ENCODE peak calls at places on chromosomes 13 and 19, in eight cellular contexts. L is HCT116, D is mammary epithelial cell, V is fibroblast of the aortic adventitia, X is endodermal cell, B is omental fat pad, W is left ventricle myocardium inferior, I is cardiac muscle cell. N is an unnamed sample.

GRCh38 chr19:21940684-21941083 is 70.1 kb downstream of the ZNF208 start:
- DNase-seq in I (no peak), L (no peak), V (no peak), B (no peak), D (no peak), W (no peak), X (no peak), N (no peak)

GRCh38 chr13:103772576-103772975 is 706.4 kb upstream of the SLC10A2 start:
- DNase-seq in D (no peak), V (no peak), L (no peak), W (no peak), B (no peak), I (no peak), X (peak; percentile 51), N (no peak)

GRCh38 chr13:98390086-98390697 is 186.7 kb downstream of the STK24 start:
- DNase-seq in X (peak; percentile 57), L (no peak), B (no peak), I (peak; percentile 76), W (no peak), V (peak; percentile 28), D (no peak), N (no peak)

GRCh38 chr19:1424182-1424955 is 13.8 kb upstream of the RPS15 start:
- DNase-seq in B (no peak), W (no peak), X (no peak), D (no peak), V (no peak), I (no peak), L (no peak), N (no peak)

GRCh38 chr13:45728759-45729158 is 26.6 kb downstream of the CBY2 start:
- DNase-seq in L (peak; percentile 45), D (no peak), W (no peak), X (peak; percentile 88), B (no peak), V (no peak), I (peak; percentile 7), N (peak; percentile 21)

GRCh38 chr19:38667552-38668205 is 20.2 kb downstream of the ACTN4 start:
- DNase-seq in I (no peak), B (no peak), V (peak; percentile 62), W (no peak), X (no peak), D (no peak), L (no peak), N (no peak)

GRCh38 chr13:105598551-105598950 is 936.9 kb downstream of the EFNB2 start:
- DNase-seq in X (no peak), V (peak; percentile 21), L (no peak), I (peak; percentile 29), D (peak; percentile 8), B (no peak), W (no peak), N (no peak)

GRCh38 chr13:20160346-20161274 is at the start of gene GJA3:
- DNase-seq in I (peak; percentile 22), D (peak; percentile 60), V (no peak), L (no peak), W (peak; percentile 64), B (no peak), X (peak; percentile 85), N (no peak)

GRCh38 chr13:45750566-45750965 is 48.4 kb downstream of the CBY2 start:
- DNase-seq in V (no peak), W (no peak), L (no peak), X (no peak), D (no peak), B (no peak), I (no peak), N (no peak)

GRCh38 chr13:23673354-23673753 is 103.1 kb downstream of the TNFRSF19 start:
- DNase-seq in X (no peak), L (no peak), I (peak; percentile 81), B (no peak), V (peak; percentile 95), D (peak; percentile 46), W (no peak), N (no peak)

GRCh38 chr13:106155411-106155810 is 380.1 kb downstream of the EFNB2 start:
- DNase-seq in V (no peak), B (no peak), I (no peak), W (no peak), X (no peak), D (peak; percentile 87), L (no peak), N (no peak)

GRCh38 chr13:100513171-100513570 is 75.4 kb downstream of the GGACT start:
- DNase-seq in D (no peak), I (no peak), V (no peak), B (no peak), L (no peak), W (no peak), X (no peak), N (no peak)

GRCh38 chr19:40650749-40651305 is 39.6 kb downstream of the NUMBL start:
- DNase-seq in D (no peak), L (no peak), I (peak; percentile 90), X (no peak), V (peak; percentile 98), B (no peak), W (no peak), N (no peak)

GRCh38 chr13:53921473-53921872 is 892.9 kb downstream of the OLFM4 start:
- DNase-seq in I (no peak), D (no peak), L (no peak), B (no peak), X (no peak), W (no peak), V (no peak), N (no peak)

GRCh38 chr13:90184355-90184754 is 1163.1 kb upstream of the MIR17HG start:
- DNase-seq in W (no peak), B (no peak), I (no peak), V (no peak), X (no peak), D (no peak), L (no peak), N (no peak)

GRCh38 chr19:4957981-4958380 is 10.9 kb upstream of the KDM4B start:
- DNase-seq in D (no peak), V (no peak), I (no peak), L (no peak), B (no peak), W (no peak), X (no peak), N (no peak)

GRCh38 chr13:72295173-72295572 is 428.2 kb upstream of the DACH1 start:
- DNase-seq in V (peak; percentile 20), D (no peak), I (peak; percentile 25), L (no peak), B (no peak), X (no peak), W (no peak), N (no peak)

GRCh38 chr19:29871143-29871542 is 59.4 kb downstream of the CCNE1 start:
- DNase-seq in D (no peak), W (no peak), X (no peak), L (no peak), V (no peak), B (no peak), I (no peak), N (no peak)
- TF ChIP-seq CTCF in D (no peak), W (no peak), X (no peak), L (no peak), V (no peak), B (no peak), I (no peak), N (no peak)

GRCh38 chr19:45817010-45817724 is 2.1 kb upstream of the RSPH6A start:
- DNase-seq in X (peak; percentile 100), B (peak; percentile 89), I (peak; percentile 96), L (peak; percentile 90), W (peak; percentile 93), V (peak; percentile 94), D (peak; percentile 75), N (peak; percentile 83)
- TF ChIP-seq CTCF in X (peak; percentile 94), B (no peak), I (peak; percentile 99), L (peak; percentile 99), W (peak; percentile 96), V (peak; percentile 88), D (peak; percentile 98), N (peak; percentile 97)

GRCh38 chr19:54297759-54298305 is 15.1 kb downstream of the LILRA5 start:
- DNase-seq in W (no peak), V (no peak), X (no peak), I (no peak), L (peak; percentile 3), D (no peak), B (no peak), N (no peak)
- TF ChIP-seq CTCF in W (no peak), V (no peak), X (peak; percentile 35), I (no peak), L (no peak), D (no peak), B (no peak), N (no peak)

GRCh38 chr19:56333506-56333905 is 18.9 kb upstream of the ZSCAN5A start:
- DNase-seq in W (no peak), I (peak; percentile 78), L (peak; percentile 48), X (peak; percentile 65), V (peak; percentile 66), D (peak; percentile 40), B (no peak), N (peak; percentile 19)
- TF ChIP-seq CTCF in W (peak; percentile 74), I (peak; percentile 81), L (peak; percentile 68), X (peak; percentile 84), V (peak; percentile 71), D (peak; percentile 88), B (no peak), N (peak; percentile 71)

GRCh38 chr19:48006762-48007161 is 12.3 kb downstream of the ELSPBP1 start:
- DNase-seq in X (peak; percentile 59), D (no peak), L (peak; percentile 32), V (no peak), B (no peak), W (no peak), I (no peak), N (no peak)
- TF ChIP-seq CTCF in X (peak; percentile 62), D (peak; percentile 7), L (no peak), V (peak; percentile 30), B (no peak), W (no peak), I (no peak), N (peak; percentile 43)

DNA sequence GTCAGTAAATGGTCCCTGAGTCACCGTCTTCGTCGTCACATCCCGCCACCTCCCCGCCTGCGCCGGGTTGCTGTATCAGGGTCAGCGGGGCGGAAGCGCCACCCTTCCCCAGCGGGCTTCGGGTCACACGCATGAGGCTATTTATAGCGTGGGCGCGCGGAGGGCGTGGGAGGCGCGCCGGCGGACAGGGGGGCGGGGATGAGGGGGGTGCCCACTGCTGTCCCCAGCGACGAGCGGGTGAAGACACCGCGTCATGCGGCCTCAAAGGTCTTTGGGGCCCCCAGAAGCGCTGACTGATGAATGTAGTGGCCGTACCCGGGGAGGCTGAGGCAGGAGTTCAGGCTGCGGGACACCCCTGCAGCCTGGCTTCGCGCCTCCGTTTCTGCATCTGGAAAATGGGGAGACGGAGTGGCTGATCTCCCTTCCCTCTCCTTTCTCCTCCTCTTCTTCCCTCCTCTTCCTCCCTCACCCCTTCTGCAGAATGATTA is 7.9 kb downstream of the UNC13A start:
- DNase-seq in X (peak; percentile 78), I (peak; percentile 58), L (peak; percentile 50), D (peak; percentile 37), B (peak; percentile 28), W (peak; percentile 82), V (peak; percentile 62), N (no peak)
- TF ChIP-seq CTCF in X (no peak), I (no peak), L (no peak), D (no peak), B (no peak), W (no peak), V (no peak), N (no peak)